ENCODE peak calls at places on chromosome 16, in nine cellular contexts. X is neural progenitor cell, I is endothelial cell, Y is right atrium auricular region, J is mesothelial cell of epicardium, C is mucosa of descending colon, Z is epithelial cell of esophagus, O is Calu3, R is mammary epithelial cell. P is an unnamed sample.
A peak's percentile ranks its signal among the peaks of the same experiment; 100 is the strongest.

GRCh38 chr16:53130193-53131049 is 75.6 kb downstream of the CHD9 start:
- DNase-seq in J (peak; percentile 90), O (peak; percentile 98), R (peak; percentile 94), X (peak; percentile 97), Z (peak; percentile 96), I (peak; percentile 97), Y (peak; percentile 97), C (peak; percentile 98), P (peak; percentile 73)

GRCh38 chr16:2790631-2791030 is 3.3 kb upstream of the PRSS33 start:
- DNase-seq in X (no peak), Y (no peak), C (peak; percentile 38), Z (no peak), J (no peak), I (no peak), R (no peak), O (no peak), P (no peak)

GRCh38 chr16:80369559-80369958 is 171.2 kb upstream of the DYNLRB2 start:
- DNase-seq in I (peak; percentile 24), O (peak; percentile 22), Y (peak; percentile 63), X (peak; percentile 84), C (no peak), Z (peak; percentile 74), R (peak; percentile 39), J (no peak), P (peak; percentile 51)

GRCh38 chr16:56972898-56973689 is 11.3 kb downstream of the CETP start:
- DNase-seq in C (no peak), X (no peak), I (no peak), J (no peak), O (no peak), R (no peak), Z (no peak), Y (no peak), P (no peak)

GRCh38 chr16:30380801-30381208 is 1.6 kb downstream of the SEPTIN1 start:
- DNase-seq in O (no peak), I (no peak), Z (no peak), C (no peak), J (no peak), X (no peak), R (no peak), Y (no peak), P (no peak)

GRCh38 chr16:3161235-3162018 is 26.6 kb upstream of the OR1F1 start:
- DNase-seq in Y (no peak), X (no peak), Z (no peak), J (no peak), I (no peak), C (peak; percentile 69), O (no peak), R (no peak), P (no peak)

GRCh38 chr16:3838600-3839401 is 41.7 kb downstream of the CREBBP start:
- DNase-seq in O (no peak), Z (no peak), Y (no peak), J (no peak), I (no peak), X (no peak), C (no peak), R (no peak), P (no peak)

GRCh38 chr16:30139895-30140481 is 17.0 kb upstream of the MAPK3 start:
- DNase-seq in Z (no peak), I (no peak), J (no peak), C (peak; percentile 22), O (no peak), R (no peak), Y (no peak), X (no peak), P (no peak)

GRCh38 chr16:23286131-23286532 is 16.0 kb upstream of the SCNN1B start:
- DNase-seq in R (peak; percentile 97), Z (peak; percentile 97), O (no peak), C (no peak), I (no peak), X (no peak), J (no peak), Y (no peak), P (peak; percentile 99)

GRCh38 chr16:49483651-49484451 is 110.2 kb downstream of the C16orf78 start:
- DNase-seq in X (no peak), I (no peak), J (no peak), R (no peak), C (peak; percentile 22), Y (no peak), O (no peak), Z (no peak), P (no peak)

GRCh38 chr16:57609541-57610401 is 18.7 kb upstream of the ADGRG1 start:
- DNase-seq in Z (peak; percentile 36), I (no peak), X (no peak), J (no peak), C (no peak), Y (no peak), R (no peak), O (no peak), P (no peak)

GRCh38 chr16:22078656-22079055 is 13.7 kb upstream of the VWA3A start:
- DNase-seq in R (no peak), Y (no peak), Z (no peak), C (no peak), J (no peak), O (no peak), X (no peak), I (no peak), P (no peak)

GRCh38 chr16:22075776-22076175 is 16.6 kb upstream of the VWA3A start:
- DNase-seq in X (no peak), Z (peak; percentile 30), J (no peak), I (no peak), O (no peak), Y (no peak), C (no peak), R (no peak), P (peak; percentile 21)

GRCh38 chr16:22075043-22075757 is 17.1 kb upstream of the VWA3A start:
- DNase-seq in R (peak; percentile 39), J (no peak), Y (no peak), I (no peak), O (no peak), X (no peak), C (no peak), Z (peak; percentile 68), P (peak; percentile 62)

GRCh38 chr16:22081050-22081449 is 11.3 kb upstream of the VWA3A start:
- DNase-seq in X (no peak), Y (no peak), R (no peak), Z (no peak), J (no peak), I (no peak), C (no peak), O (no peak), P (no peak)

DNA sequence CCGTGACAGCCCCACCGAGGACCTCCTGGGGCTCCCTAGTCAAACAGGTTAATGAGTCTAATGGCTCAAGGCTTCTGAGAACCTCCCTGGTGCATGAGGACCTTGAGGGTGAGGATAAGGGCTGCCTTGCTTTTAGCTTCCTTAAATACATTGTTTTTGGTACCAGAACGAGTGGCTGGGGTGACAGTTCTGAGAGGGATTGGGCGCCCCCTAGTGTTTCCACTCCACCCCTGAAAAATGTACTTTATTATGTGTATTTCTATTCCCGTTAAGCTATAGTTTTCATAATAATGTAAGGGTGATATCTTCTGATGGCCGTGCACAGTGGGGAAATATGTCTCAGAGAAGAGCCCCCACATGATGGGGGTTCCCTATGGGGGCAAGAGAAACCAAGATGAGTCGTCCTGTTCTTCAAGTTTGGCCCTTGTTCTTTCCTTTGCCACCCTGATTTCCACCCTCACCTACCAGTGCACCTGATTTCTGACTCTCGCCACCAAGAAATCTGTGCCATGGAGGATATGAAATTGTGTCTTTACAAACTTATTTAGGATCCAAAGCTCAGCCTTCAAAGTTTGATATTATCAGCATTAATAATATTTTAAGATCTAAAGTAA is 14.5 kb upstream of the VWA3A start:
- DNase-seq in R (peak; percentile 37), Y (peak; percentile 82), X (peak; percentile 77), Z (peak; percentile 67), C (no peak), I (peak; percentile 73), J (peak; percentile 39), O (peak; percentile 85), P (peak; percentile 41)
- TF ChIP-seq CTCF in R (peak; percentile 60), Y (peak; percentile 83), X (peak; percentile 98), Z (peak; percentile 80), C (peak; percentile 65), I (peak; percentile 85), J (peak; percentile 79), O (peak; percentile 89), P (peak; percentile 66)

GRCh38 chr16:6836771-6837170 is 495.9 kb upstream of the RBFOX1 start:
- DNase-seq in J (no peak), R (no peak), O (no peak), X (no peak), Y (no peak), C (no peak), I (no peak), Z (no peak), P (no peak)

GRCh38 chr16:6837722-6838121 is 494.9 kb upstream of the RBFOX1 start:
- DNase-seq in X (no peak), Y (no peak), R (no peak), Z (no peak), J (no peak), C (no peak), I (no peak), O (no peak), P (no peak)

GRCh38 chr16:6841392-6841791 is 491.3 kb upstream of the RBFOX1 start:
- DNase-seq in I (no peak), Z (no peak), X (no peak), C (no peak), O (no peak), R (no peak), J (no peak), Y (no peak), P (no peak)

GRCh38 chr16:6835941-6836340 is 496.7 kb upstream of the RBFOX1 start:
- DNase-seq in X (no peak), O (no peak), J (no peak), Z (no peak), Y (no peak), C (no peak), I (no peak), R (no peak), P (no peak)

GRCh38 chr16:6835516-6835915 is 497.1 kb upstream of the RBFOX1 start:
- DNase-seq in J (no peak), C (no peak), I (no peak), O (no peak), R (no peak), X (no peak), Z (no peak), Y (no peak), P (no peak)
- TF ChIP-seq CTCF in J (no peak), C (no peak), I (no peak), O (no peak), R (no peak), X (no peak), Z (no peak), Y (no peak), P (no peak)

GRCh38 chr16:87056083-87056482 is 261.1 kb downstream of the C16orf95 start:
- DNase-seq in I (no peak), O (no peak), R (peak; percentile 7), X (no peak), Z (peak; percentile 24), C (no peak), Y (no peak), J (no peak), P (no peak)
- TF ChIP-seq CTCF in I (no peak), O (no peak), R (no peak), X (peak; percentile 14), Z (no peak), C (no peak), Y (no peak), J (no peak), P (no peak)

DNA sequence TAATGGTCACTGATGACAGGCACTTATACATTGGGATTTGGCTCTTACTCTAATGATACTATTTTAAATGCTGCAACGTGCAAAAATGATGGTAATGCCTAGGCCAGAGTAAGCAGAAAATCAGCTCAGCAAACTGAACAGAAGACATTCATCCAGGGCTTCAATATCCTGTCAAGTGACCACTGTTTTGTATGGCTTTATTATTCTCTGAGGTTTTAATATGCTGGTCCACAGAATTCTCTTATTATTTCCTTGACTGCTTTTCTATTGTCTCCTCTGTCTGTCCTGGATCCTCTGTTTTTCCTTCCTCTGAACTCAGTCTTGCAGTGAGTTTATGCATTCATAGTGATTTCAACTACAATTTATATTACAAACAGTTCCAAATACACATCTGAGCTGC is 90.8 kb upstream of the PMFBP1 start:
- DNase-seq in Z (no peak), O (no peak), R (no peak), I (no peak), Y (no peak), J (no peak), X (no peak), C (no peak), P (no peak)
- TF ChIP-seq CTCF in Z (no peak), O (no peak), R (no peak), I (no peak), Y (no peak), J (no peak), X (no peak), C (no peak), P (no peak)

P was measured in bronchial epithelial cell.